ENCODE peak calls at places on chromosomes 3 and 15, in four cellular contexts. T is CD4-positive, alpha-beta T cell; F is GM12892; A is left cardiac atrium. R is an unnamed sample.
A peak's percentile ranks its signal among the peaks of the same experiment; 100 is the strongest.

GRCh38 chr15:25477816-25478215 is 39.0 kb upstream of the UBE3A start:
- DNase-seq in A (no peak), T (no peak), F (no peak), R (no peak)

GRCh38 chr15:74616996-74617395 is 1.4 kb downstream of the CLK3 start:
- DNase-seq in T (no peak), A (no peak), F (no peak), R (no peak)

GRCh38 chr3:188157971-188158370 is 4.0 kb downstream of the LPP start:
- DNase-seq in A (no peak), F (no peak), T (no peak), R (no peak)

GRCh38 chr3:38519651-38520050 is 23.5 kb downstream of the EXOG start:
- DNase-seq in F (no peak), A (no peak), T (peak; percentile 13), R (no peak)

GRCh38 chr3:71401695-71402231 is 181.8 kb downstream of the FOXP1 start:
- DNase-seq in A (no peak), T (no peak), F (no peak), R (no peak)

GRCh38 chr3:107117922-107118576 is 259.2 kb upstream of the CCDC54 start:
- DNase-seq in A (peak; percentile 34), F (no peak), T (no peak), R (peak; percentile 36)

GRCh38 chr15:60326824-60327654 is 70.7 kb downstream of the ANXA2 start:
- DNase-seq in A (no peak), F (no peak), T (no peak), R (no peak)

GRCh38 chr3:171763392-171763791 is 46.9 kb downstream of the PLD1 start:
- DNase-seq in T (no peak), A (no peak), F (no peak), R (no peak)

GRCh38 chr3:14175383-14176037 is 2.9 kb downstream of the XPC start:
- DNase-seq in F (no peak), T (peak; percentile 67), A (no peak), R (no peak)

GRCh38 chr3:51748327-51748726 is 30.7 kb downstream of the IQCF6 start:
- DNase-seq in T (no peak), A (no peak), F (no peak), R (no peak)

GRCh38 chr3:32176989-32177701 is 61.3 kb upstream of the CMTM8 start:
- DNase-seq in F (no peak), T (peak; percentile 45), A (no peak), R (no peak)

GRCh38 chr3:139561959-139562676 is 22.6 kb upstream of the RBP1 start:
- DNase-seq in F (no peak), T (no peak), A (peak; percentile 33), R (peak; percentile 43)

GRCh38 chr3:33218446-33219174 is at the start of gene SUSD5:
- DNase-seq in T (no peak), F (peak; percentile 10), A (no peak), R (no peak)

GRCh38 chr15:52331490-52332240 is 36.1 kb upstream of the MYO5C start:
- DNase-seq in T (peak; percentile 15), F (peak; percentile 21), A (no peak), R (no peak)

GRCh38 chr15:99125061-99125990 is 20.4 kb downstream of the SYNM start:
- DNase-seq in A (no peak), T (no peak), F (no peak), R (no peak)

GRCh38 chr15:48424076-48424475 is 92.8 kb downstream of the DUT start:
- DNase-seq in T (no peak), F (no peak), A (no peak), R (no peak)

GRCh38 chr3:51712511-51712931 is 5.7 kb downstream of the GRM2 start:
- DNase-seq in A (no peak), F (peak; percentile 2), T (no peak), R (no peak)

GRCh38 chr3:123104550-123104949 is 37.7 kb downstream of the PDIA5 start:
- DNase-seq in F (no peak), T (no peak), A (no peak), R (no peak)

GRCh38 chr3:155244206-155244605 is 49.3 kb downstream of the STRIT1 start:
- DNase-seq in T (no peak), A (no peak), F (no peak), R (no peak)

R was measured in uterus.